ENCODE peak calls at places on chromosome 7, in seven cellular contexts. One of them, this sample, is unnamed.

GRCh38 chr7:135911091-135911490 is 66.1 kb downstream of the MTPN start:
- DNase-seq in NCI-H446 treated with DMSO at 0.1 percent for 48 hours: no peak
- DNase-seq in astrocyte: no peak
- DNase-seq in small intestine: no peak
- DNase-seq in fibroblast of the conjunctiva: no peak
- DNase-seq in C1 segment of cervical spinal cord: no peak
- DNase-seq in heart right ventricle: peak
- DNase-seq in this sample: no peak

GRCh38 chr7:151505433-151505832 is 14.3 kb downstream of the RHEB start:
- DNase-seq in NCI-H446 treated with DMSO at 0.1 percent for 48 hours: no peak
- DNase-seq in astrocyte: no peak
- DNase-seq in small intestine: no peak
- DNase-seq in fibroblast of the conjunctiva: no peak
- DNase-seq in C1 segment of cervical spinal cord: no peak
- DNase-seq in heart right ventricle: no peak
- DNase-seq in this sample: no peak

GRCh38 chr7:141884544-141885227 is 31.5 kb upstream of the OR9A4 start:
- DNase-seq in NCI-H446 treated with DMSO at 0.1 percent for 48 hours: no peak
- DNase-seq in astrocyte: no peak
- DNase-seq in small intestine: no peak
- DNase-seq in fibroblast of the conjunctiva: no peak
- DNase-seq in C1 segment of cervical spinal cord: no peak
- DNase-seq in heart right ventricle: no peak
- DNase-seq in this sample: no peak

GRCh38 chr7:39908973-39909372 is 41.1 kb upstream of the CDK13 start:
- DNase-seq in NCI-H446 treated with DMSO at 0.1 percent for 48 hours: no peak
- DNase-seq in astrocyte: no peak
- DNase-seq in small intestine: no peak
- DNase-seq in fibroblast of the conjunctiva: no peak
- DNase-seq in C1 segment of cervical spinal cord: no peak
- DNase-seq in heart right ventricle: no peak
- DNase-seq in this sample: no peak

GRCh38 chr7:134140889-134141867 is 14.0 kb downstream of the LRGUK start:
- DNase-seq in NCI-H446 treated with DMSO at 0.1 percent for 48 hours: no peak
- DNase-seq in astrocyte: peak
- DNase-seq in small intestine: peak
- DNase-seq in fibroblast of the conjunctiva: peak
- DNase-seq in C1 segment of cervical spinal cord: peak
- DNase-seq in heart right ventricle: peak
- DNase-seq in this sample: peak

GRCh38 chr7:11330208-11330607 is 356.5 kb downstream of the PHF14 start:
- DNase-seq in NCI-H446 treated with DMSO at 0.1 percent for 48 hours: no peak
- DNase-seq in astrocyte: no peak
- DNase-seq in small intestine: no peak
- DNase-seq in fibroblast of the conjunctiva: no peak
- DNase-seq in C1 segment of cervical spinal cord: no peak
- DNase-seq in heart right ventricle: no peak
- DNase-seq in this sample: no peak

GRCh38 chr7:3309140-3309539 is 8.1 kb downstream of the SDK1 start:
- DNase-seq in NCI-H446 treated with DMSO at 0.1 percent for 48 hours: no peak
- DNase-seq in astrocyte: no peak
- DNase-seq in small intestine: no peak
- DNase-seq in fibroblast of the conjunctiva: no peak
- DNase-seq in C1 segment of cervical spinal cord: no peak
- DNase-seq in heart right ventricle: no peak
- DNase-seq in this sample: peak

GRCh38 chr7:34839645-34840044 is 181.6 kb downstream of the NPSR1 start:
- DNase-seq in NCI-H446 treated with DMSO at 0.1 percent for 48 hours: no peak
- DNase-seq in astrocyte: no peak
- DNase-seq in small intestine: no peak
- DNase-seq in fibroblast of the conjunctiva: no peak
- DNase-seq in C1 segment of cervical spinal cord: no peak
- DNase-seq in heart right ventricle: no peak
- DNase-seq in this sample: no peak

GRCh38 chr7:32117837-32118236 is 47.6 kb upstream of the PDE1C start:
- DNase-seq in NCI-H446 treated with DMSO at 0.1 percent for 48 hours: no peak
- DNase-seq in astrocyte: no peak
- DNase-seq in small intestine: no peak
- DNase-seq in fibroblast of the conjunctiva: no peak
- DNase-seq in C1 segment of cervical spinal cord: no peak
- DNase-seq in heart right ventricle: no peak
- DNase-seq in this sample: no peak

GRCh38 chr7:51649-52048 is 140.7 kb upstream of the FAM20C start:
- DNase-seq in NCI-H446 treated with DMSO at 0.1 percent for 48 hours: no peak
- DNase-seq in astrocyte: no peak
- DNase-seq in small intestine: no peak
- DNase-seq in fibroblast of the conjunctiva: no peak
- DNase-seq in C1 segment of cervical spinal cord: no peak
- DNase-seq in heart right ventricle: no peak
- DNase-seq in this sample: no peak

GRCh38 chr7:46557295-46557711 is 636.2 kb upstream of the IGFBP3 start:
- DNase-seq in NCI-H446 treated with DMSO at 0.1 percent for 48 hours: no peak
- DNase-seq in astrocyte: peak
- DNase-seq in small intestine: peak
- DNase-seq in fibroblast of the conjunctiva: no peak
- DNase-seq in C1 segment of cervical spinal cord: no peak
- DNase-seq in heart right ventricle: no peak
- DNase-seq in this sample: peak

GRCh38 chr7:85186521-85187241 is at the start of gene SEMA3D:
- DNase-seq in NCI-H446 treated with DMSO at 0.1 percent for 48 hours: peak
- DNase-seq in astrocyte: peak
- DNase-seq in small intestine: peak
- DNase-seq in fibroblast of the conjunctiva: peak
- DNase-seq in C1 segment of cervical spinal cord: peak
- DNase-seq in heart right ventricle: peak
- DNase-seq in this sample: peak

GRCh38 chr7:88546808-88547207 is 212.7 kb upstream of the ZNF804B start:
- DNase-seq in NCI-H446 treated with DMSO at 0.1 percent for 48 hours: peak
- DNase-seq in astrocyte: no peak
- DNase-seq in small intestine: no peak
- DNase-seq in fibroblast of the conjunctiva: no peak
- DNase-seq in C1 segment of cervical spinal cord: no peak
- DNase-seq in heart right ventricle: no peak
- DNase-seq in this sample: no peak

This sample was measured in fibroblast of lung.